ENCODE peak calls at places on chromosomes 7 and 10, in four cellular contexts. R is heart left ventricle, J is tibial nerve, A is prostate gland. H is an unnamed sample.

GRCh38 chr10:62177111-62177510 is 91.5 kb downstream of the RTKN2 start:
- DNase-seq in R (no peak), J (no peak), A (no peak), H (no peak)

GRCh38 chr7:151697942-151698341 is 178.2 kb upstream of the RHEB start:
- DNase-seq in R (no peak), J (no peak), A (no peak), H (no peak)

GRCh38 chr10:124641282-124642075 is 102.7 kb downstream of the FAM53B start:
- DNase-seq in R (peak), J (no peak), A (no peak), H (peak)

GRCh38 chr10:104262055-104262454 is 6.9 kb upstream of the GSTO2 start:
- DNase-seq in R (peak), J (no peak), A (no peak), H (no peak)

GRCh38 chr10:69802424-69803161 is 887 bp downstream of the COL13A1 start:
- DNase-seq in R (peak), J (no peak), A (no peak), H (peak)

GRCh38 chr10:23702977-23703414 is 264.1 kb downstream of the OTUD1 start:
- DNase-seq in R (peak), J (peak), A (peak), H (peak)

GRCh38 chr10:98326621-98327027 is 58.6 kb upstream of the LOXL4 start:
- DNase-seq in R (no peak), J (no peak), A (no peak), H (no peak)

GRCh38 chr10:24503627-24504320 is 219.9 kb downstream of the ARHGAP21 start:
- DNase-seq in R (peak), J (peak), A (peak), H (peak)

GRCh38 chr7:92873776-92874175 is 37.4 kb upstream of the CDK6 start:
- DNase-seq in R (no peak), J (no peak), A (no peak), H (no peak)

GRCh38 chr10:91103384-91104184 is 116.9 kb upstream of the PCGF5 start:
- DNase-seq in R (no peak), J (no peak), A (no peak), H (no peak)

GRCh38 chr10:123250640-123251039 is 96.4 kb downstream of the BUB3 start:
- DNase-seq in R (no peak), J (no peak), A (no peak), H (no peak)

GRCh38 chr7:2736411-2736914 is 48.5 kb downstream of the AMZ1 start:
- DNase-seq in R (no peak), J (no peak), A (no peak), H (no peak)

GRCh38 chr10:14184841-14185500 is 145.8 kb downstream of the FRMD4A start:
- DNase-seq in R (no peak), J (no peak), A (peak), H (peak)

GRCh38 chr10:44845672-44846071 is 65.5 kb upstream of the TMEM72 start:
- DNase-seq in R (no peak), J (no peak), A (no peak), H (no peak)

GRCh38 chr10:132890301-132890700 is 52.1 kb downstream of the CFAP46 start:
- DNase-seq in R (no peak), J (no peak), A (no peak), H (no peak)

GRCh38 chr7:51138121-51139085 is 178.2 kb downstream of the COBL start:
- DNase-seq in R (no peak), J (no peak), A (no peak), H (peak)

GRCh38 chr7:3371601-3372000 is 70.5 kb downstream of the SDK1 start:
- DNase-seq in R (no peak), J (no peak), A (no peak), H (no peak)

GRCh38 chr10:114801411-114801813 is 20.2 kb upstream of the FHIP2A start:
- DNase-seq in R (no peak), J (no peak), A (no peak), H (no peak)

GRCh38 chr7:94395141-94396041 is 696 bp downstream of the COL1A2 start:
- DNase-seq in R (peak), J (peak), A (peak), H (peak)

GRCh38 chr7:102284891-102285540 is 1.7 kb upstream of the SH2B2 start:
- DNase-seq in R (peak), J (peak), A (no peak), H (no peak)

GRCh38 chr10:133283931-133284330 is 7.3 kb upstream of the ADAM8 start:
- DNase-seq in R (no peak), J (no peak), A (no peak), H (no peak)

GRCh38 chr10:100508691-100509150 is 10.9 kb downstream of the SEC31B start:
- DNase-seq in R (no peak), J (no peak), A (no peak), H (peak)

DNA sequence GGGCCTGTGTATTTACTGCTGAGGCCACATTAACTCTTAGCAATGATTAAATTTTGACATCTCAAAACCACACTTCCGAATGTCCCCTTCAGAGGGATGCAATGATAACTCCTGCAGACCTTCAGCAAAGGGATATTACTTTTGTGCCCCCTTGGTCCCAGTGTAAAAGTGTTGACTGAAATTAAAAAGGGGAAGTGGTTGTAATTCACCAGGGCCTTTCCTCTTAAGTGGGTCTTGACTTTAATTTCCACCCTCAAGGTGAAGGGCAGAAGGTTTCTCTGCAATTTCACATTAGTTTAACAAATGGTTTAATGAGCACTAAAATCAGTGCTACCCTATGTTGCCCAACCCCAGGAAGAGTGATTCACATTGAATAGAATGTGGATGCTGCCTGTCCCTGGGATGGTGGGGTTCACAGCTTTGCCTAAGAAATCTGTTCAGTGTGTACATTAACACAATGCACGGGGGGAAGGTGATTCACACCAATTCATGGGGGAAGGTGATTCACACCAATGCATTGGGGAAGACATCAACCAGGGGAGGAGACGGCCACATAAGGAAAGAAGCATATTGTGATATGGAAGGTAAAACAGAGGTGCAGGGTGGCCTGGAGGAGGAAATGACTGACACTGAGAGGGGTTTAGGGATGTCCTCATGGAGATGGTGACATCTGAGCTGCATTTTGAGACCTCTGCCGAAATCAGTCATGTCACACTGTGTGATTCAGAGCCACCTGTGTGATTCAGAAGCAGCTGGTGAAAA is 19.4 kb upstream of the TNS3 start:
- DNase-seq in R (no peak), J (no peak), A (no peak), H (peak)
- H3K4me3 ChIP-seq in R (no peak), J (no peak), A (no peak), H (no peak)

GRCh38 chr10:8047452-8048280 is 6.8 kb upstream of the GATA3 start:
- DNase-seq in R (no peak), J (no peak), A (no peak), H (no peak)

GRCh38 chr10:8048281-8049008 is 6.0 kb upstream of the GATA3 start:
- DNase-seq in R (no peak), J (no peak), A (no peak), H (no peak)

GRCh38 chr10:8050561-8051108 is 3.9 kb upstream of the GATA3 start:
- DNase-seq in R (no peak), J (no peak), A (no peak), H (no peak)

GRCh38 chr10:8049874-8050560 is 4.5 kb upstream of the GATA3 start:
- DNase-seq in R (no peak), J (no peak), A (no peak), H (no peak)

DNA sequence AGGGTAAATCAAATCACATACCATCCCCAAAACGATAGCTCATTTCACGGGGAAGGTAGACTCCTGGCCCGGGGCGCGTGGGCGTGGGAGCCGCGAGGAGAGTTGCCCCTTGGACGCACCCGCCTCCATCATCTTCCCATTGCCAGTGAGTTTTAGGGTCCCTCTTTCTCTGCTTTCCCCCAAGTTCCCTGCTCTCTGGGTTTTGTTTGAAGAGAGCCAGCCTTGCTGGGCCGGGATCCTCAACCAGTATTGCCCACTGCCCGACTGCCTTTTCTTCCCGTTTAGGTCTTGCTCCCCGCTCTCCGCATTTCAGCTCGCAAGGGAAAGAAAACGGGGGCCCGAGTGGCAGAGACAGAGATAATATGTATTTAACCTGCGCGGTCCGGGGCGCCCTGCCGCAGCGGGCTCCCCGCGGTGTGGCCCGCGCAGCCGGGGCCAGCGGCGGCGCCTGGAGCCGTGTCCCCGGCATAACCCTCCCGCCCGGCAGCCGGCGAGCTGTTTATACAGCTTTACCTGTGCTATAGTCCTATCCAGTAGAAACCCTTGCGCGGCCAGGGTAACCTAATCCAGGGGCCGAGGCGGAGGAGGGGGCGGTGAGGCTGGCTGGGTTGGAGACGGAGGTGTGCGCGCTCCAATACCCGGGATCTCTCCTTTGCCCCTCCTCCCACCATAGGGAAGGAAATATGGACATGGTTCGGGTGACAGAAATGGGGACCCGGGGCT is 5.2 kb upstream of the GATA3 start:
- DNase-seq in R (no peak), J (no peak), A (no peak), H (no peak)
- H3K4me3 ChIP-seq in R (peak), J (no peak), A (peak), H (no peak)

DNA sequence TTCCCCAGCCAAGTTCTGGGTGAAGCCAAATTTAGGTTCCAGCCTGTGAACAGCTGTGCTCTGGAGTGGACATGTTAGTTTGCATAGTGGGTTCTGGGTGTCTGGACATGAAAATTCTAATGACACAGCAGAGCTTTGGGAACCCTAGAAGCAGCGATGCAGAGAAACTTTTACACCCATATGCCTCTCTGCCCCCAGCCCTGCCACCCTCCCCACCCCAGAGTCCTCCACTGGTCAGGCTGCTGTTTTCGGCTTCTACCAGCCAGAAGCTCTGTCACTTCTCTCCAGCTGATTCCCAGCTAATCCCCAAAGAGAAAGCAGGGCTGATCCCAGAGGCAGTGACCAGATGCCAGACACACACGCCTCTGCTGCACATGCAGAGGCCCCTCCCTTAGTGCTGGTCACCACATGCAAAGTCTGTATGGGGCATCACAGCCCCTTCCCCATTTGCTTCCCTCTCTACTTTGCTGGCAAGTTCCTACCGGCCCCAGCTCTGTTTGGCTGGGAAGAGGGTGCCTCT is 8.7 kb upstream of the C10orf105 start:
- DNase-seq in R (no peak), J (no peak), A (no peak), H (no peak)
- H3K4me3 ChIP-seq in R (no peak), J (no peak), A (no peak), H (no peak)

GRCh38 chr10:99432047-99432446 is 1.6 kb upstream of the GOT1 start:
- DNase-seq in R (no peak), J (no peak), A (no peak), H (no peak)
- H3K4me3 ChIP-seq in R (peak), J (no peak), A (no peak), H (no peak)

GRCh38 chr7:40199076-40199802 is 64.4 kb downstream of the SUGCT start:
- DNase-seq in R (no peak), J (no peak), A (no peak), H (peak)
- H3K4me3 ChIP-seq in R (no peak), J (no peak), A (no peak), H (no peak)

GRCh38 chr10:30820282-30820991 is 190.9 kb upstream of the LYZL2 start:
- DNase-seq in R (no peak), J (no peak), A (no peak), H (no peak)
- H3K4me3 ChIP-seq in R (no peak), J (no peak), A (no peak), H (no peak)